ENCODE peak calls at places on chromosomes 13 and 19, in eight cellular contexts. U is HCT116, H is spleen, T is GM23338, D is suprapubic skin, B is upper lobe of left lung, G is vagina, M is SK-N-MC. K is an unnamed sample.

GRCh38 chr13:97194473-97194872 is 27.7 kb upstream of the MBNL2 start:
- DNase-seq in B (no peak), U (peak; percentile 48), G (no peak), H (no peak), T (peak; percentile 43), D (no peak), M (no peak), K (no peak)

GRCh38 chr13:40272776-40273139 is 393.7 kb downstream of the FOXO1 start:
- DNase-seq in M (no peak), T (no peak), H (no peak), G (no peak), B (no peak), U (no peak), D (no peak), K (no peak)

GRCh38 chr13:60334310-60334709 is 62.7 kb upstream of the TDRD3 start:
- DNase-seq in D (no peak), T (no peak), U (no peak), B (no peak), M (no peak), H (no peak), G (no peak), K (no peak)

GRCh38 chr13:40389081-40389641 is 277.3 kb downstream of the FOXO1 start:
- DNase-seq in H (no peak), G (no peak), U (no peak), B (no peak), D (no peak), T (no peak), M (no peak), K (no peak)

GRCh38 chr19:33580026-33580644 is 41.6 kb upstream of the CHST8 start:
- DNase-seq in M (no peak), T (no peak), H (peak; percentile 52), B (no peak), G (no peak), U (no peak), D (no peak), K (peak; percentile 40)

GRCh38 chr13:54845351-54845965 is 1816.8 kb downstream of the OLFM4 start:
- DNase-seq in T (peak; percentile 31), M (no peak), H (no peak), G (no peak), U (no peak), B (no peak), D (no peak), K (no peak)

GRCh38 chr13:39942177-39942900 is 286.9 kb downstream of the COG6 start:
- DNase-seq in H (no peak), D (no peak), T (no peak), G (no peak), U (no peak), M (no peak), B (no peak), K (no peak)

GRCh38 chr19:4376991-4377781 is 23.2 kb downstream of the SH3GL1 start:
- DNase-seq in M (no peak), B (no peak), G (no peak), U (no peak), H (no peak), T (no peak), D (peak; percentile 70), K (peak; percentile 72)

GRCh38 chr19:1410789-1411188 is 3.4 kb downstream of the DAZAP1 start:
- DNase-seq in G (no peak), T (no peak), M (no peak), D (no peak), U (no peak), H (no peak), B (peak; percentile 34), K (no peak)

GRCh38 chr13:44050450-44051063 is 170.9 kb downstream of the LACC1 start:
- DNase-seq in D (no peak), U (peak; percentile 32), T (peak; percentile 30), G (no peak), B (no peak), H (no peak), M (no peak), K (no peak)

GRCh38 chr13:74461011-74461410 is 326.8 kb upstream of the KLF12 start:
- DNase-seq in U (no peak), B (no peak), T (no peak), H (no peak), M (no peak), D (no peak), G (no peak), K (no peak)

GRCh38 chr19:51552996-51553725 is 17.9 kb upstream of the ZNF175 start:
- DNase-seq in M (peak; percentile 20), D (no peak), U (peak; percentile 13), G (no peak), T (peak; percentile 97), H (no peak), B (no peak), K (peak; percentile 45)

DNA sequence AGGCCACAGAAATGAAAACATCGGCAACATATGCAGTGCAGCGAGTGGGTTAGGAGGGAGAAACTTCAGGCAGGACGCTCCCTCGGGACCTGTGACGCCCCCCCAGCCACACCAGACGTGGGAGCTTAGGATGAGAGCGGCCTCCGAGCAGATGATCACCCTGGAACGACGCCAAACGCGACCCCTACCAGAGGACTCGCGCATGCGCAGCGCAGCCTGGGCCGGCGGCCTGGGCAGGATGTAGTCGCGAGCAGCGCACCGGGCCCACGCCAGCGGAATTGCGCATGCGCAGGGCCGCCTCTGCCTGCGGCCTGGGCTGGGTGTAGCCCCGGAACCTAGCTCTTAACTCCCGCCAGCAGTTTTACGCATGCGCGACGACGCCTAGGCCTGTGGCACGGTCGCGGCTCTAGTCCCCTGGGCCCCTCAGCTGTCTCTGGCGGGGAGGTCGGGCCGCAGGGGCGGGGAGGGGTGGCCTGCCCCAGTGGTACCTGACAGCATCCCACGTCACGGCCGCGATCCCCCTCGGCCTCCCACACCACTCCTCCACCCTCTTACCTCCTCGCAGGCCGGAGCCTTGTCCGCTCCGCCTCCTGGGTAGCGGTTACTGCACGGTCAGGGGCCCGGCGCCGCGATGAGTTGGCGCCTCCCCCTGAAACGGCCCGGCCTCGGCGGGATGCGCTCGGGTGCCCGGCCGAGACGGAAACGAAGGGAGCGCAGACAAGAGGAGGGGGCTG is at the start of gene RCBTB2:
- DNase-seq in B (peak; percentile 100), T (peak; percentile 98), D (peak; percentile 99), M (peak; percentile 71), H (peak; percentile 100), G (no peak), U (peak; percentile 91), K (peak; percentile 99)
- TF ChIP-seq POLR2AphosphoS5 in B (peak; percentile 98), T (peak; percentile 88), D (peak; percentile 82), M (peak; percentile 88), H (peak; percentile 98), G (peak; percentile 95), U (peak; percentile 90), K (peak; percentile 96)

GRCh38 chr19:6249296-6249695 is 30.5 kb downstream of the MLLT1 start:
- DNase-seq in U (no peak), H (peak; percentile 61), B (no peak), T (no peak), D (no peak), G (no peak), M (no peak), K (no peak)
- H3K4me3 ChIP-seq in U (no peak overlapping the region), H (no peak overlapping the region), B (no peak overlapping the region), T (no peak overlapping the region), D (no peak overlapping the region), G (no peak overlapping the region), M (no peak overlapping the region), K (no peak overlapping the region)

GRCh38 chr19:49496574-49497008 is 357 bp downstream of the RPS11 start:
- DNase-seq in B (no peak), G (no peak), M (no peak), U (no peak), T (no peak), H (no peak), D (no peak), K (no peak)

GRCh38 chr19:49497790-49498106 is 1.5 kb downstream of the RPS11 start:
- DNase-seq in D (no peak), H (no peak), B (no peak), M (no peak), T (no peak), U (no peak), G (no peak), K (no peak)

GRCh38 chr19:49497047-49497789 is 984 bp downstream of the RPS11 start:
- DNase-seq in G (no peak), H (peak; percentile 94), D (peak; percentile 88), B (no peak), T (peak; percentile 78), M (no peak), U (no peak), K (peak; percentile 78)

GRCh38 chr19:49499030-49499670 is 2.9 kb downstream of the RPS11 start:
- DNase-seq in G (no peak), U (no peak), M (no peak), H (peak; percentile 81), B (no peak), D (no peak), T (no peak), K (no peak)

GRCh38 chr19:49498475-49498874 is 2.2 kb downstream of the RPS11 start:
- DNase-seq in M (no peak), U (no peak), D (no peak), B (no peak), T (no peak), H (no peak), G (no peak), K (no peak)
- H3K27ac ChIP-seq in M (peak overlapping the region; percentile 70), U (peak overlapping the region; percentile 40), D (no peak overlapping the region), B (no peak overlapping the region), T (peak overlapping the region; percentile 99), H (no peak overlapping the region), G (peak overlapping the region; percentile 93), K (no peak overlapping the region)

GRCh38 chr19:7544626-7545025 is 9.1 kb downstream of the PNPLA6 start:
- DNase-seq in H (no peak), M (no peak), D (no peak), U (no peak), B (no peak), T (no peak), G (no peak), K (no peak)
- TF ChIP-seq POLR2AphosphoS5 in H (no peak), M (no peak), D (no peak), U (no peak), B (no peak), T (no peak), G (no peak), K (no peak)

GRCh38 chr19:14718522-14719113 is 28.8 kb downstream of the ZNF333 start:
- DNase-seq in D (no peak), B (no peak), T (no peak), U (no peak), H (no peak), G (no peak), M (no peak), K (no peak)
- H3K4me3 ChIP-seq in D (no peak overlapping the region), B (no peak overlapping the region), T (no peak overlapping the region), U (no peak overlapping the region), H (no peak overlapping the region), G (no peak overlapping the region), M (no peak overlapping the region), K (no peak overlapping the region)